ENCODE peak calls at places on chromosomes 3 and 15, in four cellular contexts. One of them, this sample, is unnamed. For H3K4me1, the result is how much of the 10 kb centered on the place peaks cover.

GRCh38 chr15:50249704-50250103 is 15.8 kb downstream of the HDC start:
- DNase-seq in lower lobe of right lung: no peak
- DNase-seq in uterus: no peak
- DNase-seq in effector memory CD4-positive, alpha-beta T cell: no peak
- DNase-seq in this sample: no peak

GRCh38 chr3:82088749-82089148 is 327.3 kb upstream of the GBE1 start:
- DNase-seq in effector memory CD4-positive, alpha-beta T cell: no peak
- DNase-seq in lower lobe of right lung: no peak
- DNase-seq in uterus: no peak
- DNase-seq in this sample: no peak

GRCh38 chr3:107938128-107938527 is 152.7 kb downstream of the CD47 start:
- DNase-seq in effector memory CD4-positive, alpha-beta T cell: no peak
- DNase-seq in lower lobe of right lung: no peak
- DNase-seq in uterus: no peak
- DNase-seq in this sample: peak

GRCh38 chr15:65981837-65982696 is 112.8 kb downstream of the RAB11A start:
- DNase-seq in lower lobe of right lung: peak
- DNase-seq in effector memory CD4-positive, alpha-beta T cell: peak
- DNase-seq in uterus: no peak
- DNase-seq in this sample: no peak

GRCh38 chr3:177196473-177197040 is 725 bp downstream of the TBL1XR1 start:
- DNase-seq in lower lobe of right lung: no peak
- DNase-seq in uterus: peak
- DNase-seq in effector memory CD4-positive, alpha-beta T cell: peak
- DNase-seq in this sample: peak

GRCh38 chr3:63576826-63577225 is 75.6 kb upstream of the SNTN start:
- DNase-seq in uterus: no peak
- DNase-seq in lower lobe of right lung: no peak
- DNase-seq in effector memory CD4-positive, alpha-beta T cell: no peak
- DNase-seq in this sample: no peak

GRCh38 chr15:60572462-60573214 is 93.7 kb upstream of the ICE2 start:
- DNase-seq in effector memory CD4-positive, alpha-beta T cell: no peak
- DNase-seq in uterus: no peak
- DNase-seq in lower lobe of right lung: no peak
- DNase-seq in this sample: no peak

GRCh38 chr3:42518800-42519567 is 16.5 kb downstream of the VIPR1 start:
- DNase-seq in lower lobe of right lung: no peak
- DNase-seq in effector memory CD4-positive, alpha-beta T cell: peak
- DNase-seq in uterus: no peak
- DNase-seq in this sample: no peak

GRCh38 chr15:52208306-52208946 is 17.2 kb upstream of the GNB5 start:
- DNase-seq in effector memory CD4-positive, alpha-beta T cell: peak
- DNase-seq in lower lobe of right lung: peak
- DNase-seq in uterus: peak
- DNase-seq in this sample: peak

GRCh38 chr3:43879166-43879565 is 188.4 kb downstream of the ABHD5 start:
- DNase-seq in lower lobe of right lung: no peak
- DNase-seq in uterus: no peak
- DNase-seq in effector memory CD4-positive, alpha-beta T cell: no peak
- DNase-seq in this sample: no peak

GRCh38 chr3:185824467-185825378 is at the start of gene IGF2BP2:
- DNase-seq in lower lobe of right lung: peak
- DNase-seq in effector memory CD4-positive, alpha-beta T cell: no peak
- DNase-seq in uterus: peak
- DNase-seq in this sample: peak

GRCh38 chr15:49225572-49226281 is 55.7 kb downstream of the GALK2 start:
- DNase-seq in lower lobe of right lung: no peak
- DNase-seq in uterus: no peak
- DNase-seq in effector memory CD4-positive, alpha-beta T cell: no peak
- DNase-seq in this sample: no peak

GRCh38 chr3:149705416-149705815 is 46.9 kb downstream of the COMMD2 start:
- DNase-seq in lower lobe of right lung: no peak
- DNase-seq in effector memory CD4-positive, alpha-beta T cell: no peak
- DNase-seq in uterus: no peak
- DNase-seq in this sample: no peak

GRCh38 chr3:47380601-47381316 is at the start of gene PTPN23:
- DNase-seq in uterus: peak
- DNase-seq in lower lobe of right lung: peak
- DNase-seq in effector memory CD4-positive, alpha-beta T cell: peak
- DNase-seq in this sample: peak

GRCh38 chr3:71425491-71426071 is 157.9 kb downstream of the FOXP1 start:
- DNase-seq in uterus: no peak
- DNase-seq in lower lobe of right lung: no peak
- DNase-seq in effector memory CD4-positive, alpha-beta T cell: no peak
- DNase-seq in this sample: no peak

GRCh38 chr3:95172144-95172543 is 1109.3 kb downstream of the NSUN3 start:
- DNase-seq in lower lobe of right lung: no peak
- DNase-seq in uterus: no peak
- DNase-seq in effector memory CD4-positive, alpha-beta T cell: no peak
- DNase-seq in this sample: no peak

GRCh38 chr15:91953432-91953831 is 99.9 kb downstream of the SLCO3A1 start:
- DNase-seq in effector memory CD4-positive, alpha-beta T cell: no peak
- DNase-seq in uterus: no peak
- DNase-seq in lower lobe of right lung: no peak
- DNase-seq in this sample: no peak

GRCh38 chr3:151345854-151346253 is 16.5 kb upstream of the P2RY13 start:
- DNase-seq in effector memory CD4-positive, alpha-beta T cell: no peak
- DNase-seq in uterus: peak
- DNase-seq in lower lobe of right lung: no peak
- DNase-seq in this sample: peak

GRCh38 chr3:46478341-46478740 is 13.6 kb upstream of the LTF start:
- DNase-seq in uterus: no peak
- DNase-seq in effector memory CD4-positive, alpha-beta T cell: no peak
- DNase-seq in lower lobe of right lung: no peak
- DNase-seq in this sample: no peak

GRCh38 chr3:130839815-130840214 is 54.1 kb upstream of the ATP2C1 start:
- DNase-seq in uterus: no peak
- DNase-seq in effector memory CD4-positive, alpha-beta T cell: no peak
- DNase-seq in lower lobe of right lung: no peak
- DNase-seq in this sample: no peak

GRCh38 chr15:48358229-48358641 is 27.0 kb downstream of the DUT start:
- DNase-seq in lower lobe of right lung: no peak
- DNase-seq in uterus: no peak
- DNase-seq in effector memory CD4-positive, alpha-beta T cell: no peak
- DNase-seq in this sample: no peak

GRCh38 chr15:99683000-99683670 is 50.1 kb downstream of the LYSMD4 start:
- DNase-seq in effector memory CD4-positive, alpha-beta T cell: no peak
- DNase-seq in uterus: no peak
- DNase-seq in lower lobe of right lung: no peak
- DNase-seq in this sample: no peak

GRCh38 chr3:4994144-4994730 is 15.0 kb downstream of the BHLHE40 start:
- DNase-seq in uterus: no peak
- DNase-seq in lower lobe of right lung: no peak
- DNase-seq in effector memory CD4-positive, alpha-beta T cell: no peak
- DNase-seq in this sample: peak

GRCh38 chr15:56719774-56720555 is 13.3 kb downstream of the ZNF280D start:
- DNase-seq in lower lobe of right lung: no peak
- DNase-seq in uterus: no peak
- DNase-seq in effector memory CD4-positive, alpha-beta T cell: no peak
- DNase-seq in this sample: no peak

GRCh38 chr3:142124243-142124642 is 25.1 kb downstream of the TFDP2 start:
- DNase-seq in effector memory CD4-positive, alpha-beta T cell: no peak
- DNase-seq in uterus: no peak
- DNase-seq in lower lobe of right lung: no peak
- DNase-seq in this sample: no peak

GRCh38 chr3:187746479-187747335 is 1.4 kb upstream of the BCL6 start:
- DNase-seq in effector memory CD4-positive, alpha-beta T cell: no peak
- DNase-seq in uterus: peak
- DNase-seq in lower lobe of right lung: no peak
- DNase-seq in this sample: peak

GRCh38 chr15:67300266-67300914 is 45.8 kb downstream of the IQCH start:
- DNase-seq in lower lobe of right lung: no peak
- DNase-seq in uterus: no peak
- DNase-seq in effector memory CD4-positive, alpha-beta T cell: no peak
- DNase-seq in this sample: no peak

GRCh38 chr3:141308588-141309218 is 59.6 kb upstream of the ZBTB38 start:
- DNase-seq in uterus: peak
- DNase-seq in effector memory CD4-positive, alpha-beta T cell: no peak
- DNase-seq in lower lobe of right lung: peak
- DNase-seq in this sample: peak

GRCh38 chr15:35624881-35625280 is 78.9 kb upstream of the DPH6 start:
- DNase-seq in effector memory CD4-positive, alpha-beta T cell: no peak
- DNase-seq in lower lobe of right lung: peak
- DNase-seq in uterus: peak
- DNase-seq in this sample: peak

GRCh38 chr3:20128378-20128777 is 57.6 kb downstream of the SGO1 start:
- DNase-seq in effector memory CD4-positive, alpha-beta T cell: no peak
- DNase-seq in lower lobe of right lung: no peak
- DNase-seq in uterus: no peak
- DNase-seq in this sample: no peak

GRCh38 chr3:152043620-152044019 is 170.2 kb downstream of the SUCNR1 start:
- DNase-seq in effector memory CD4-positive, alpha-beta T cell: no peak
- DNase-seq in lower lobe of right lung: no peak
- DNase-seq in uterus: no peak
- DNase-seq in this sample: no peak

GRCh38 chr3:196284396-196284795 is 3.1 kb downstream of the PCYT1A start:
- DNase-seq in uterus: no peak
- DNase-seq in effector memory CD4-positive, alpha-beta T cell: no peak
- DNase-seq in lower lobe of right lung: no peak
- DNase-seq in this sample: no peak
- H3K4me3 ChIP-seq in uterus: no peak
- H3K4me3 ChIP-seq in effector memory CD4-positive, alpha-beta T cell: no peak
- H3K4me3 ChIP-seq in lower lobe of right lung: no peak
- H3K4me3 ChIP-seq in this sample: no peak

DNA sequence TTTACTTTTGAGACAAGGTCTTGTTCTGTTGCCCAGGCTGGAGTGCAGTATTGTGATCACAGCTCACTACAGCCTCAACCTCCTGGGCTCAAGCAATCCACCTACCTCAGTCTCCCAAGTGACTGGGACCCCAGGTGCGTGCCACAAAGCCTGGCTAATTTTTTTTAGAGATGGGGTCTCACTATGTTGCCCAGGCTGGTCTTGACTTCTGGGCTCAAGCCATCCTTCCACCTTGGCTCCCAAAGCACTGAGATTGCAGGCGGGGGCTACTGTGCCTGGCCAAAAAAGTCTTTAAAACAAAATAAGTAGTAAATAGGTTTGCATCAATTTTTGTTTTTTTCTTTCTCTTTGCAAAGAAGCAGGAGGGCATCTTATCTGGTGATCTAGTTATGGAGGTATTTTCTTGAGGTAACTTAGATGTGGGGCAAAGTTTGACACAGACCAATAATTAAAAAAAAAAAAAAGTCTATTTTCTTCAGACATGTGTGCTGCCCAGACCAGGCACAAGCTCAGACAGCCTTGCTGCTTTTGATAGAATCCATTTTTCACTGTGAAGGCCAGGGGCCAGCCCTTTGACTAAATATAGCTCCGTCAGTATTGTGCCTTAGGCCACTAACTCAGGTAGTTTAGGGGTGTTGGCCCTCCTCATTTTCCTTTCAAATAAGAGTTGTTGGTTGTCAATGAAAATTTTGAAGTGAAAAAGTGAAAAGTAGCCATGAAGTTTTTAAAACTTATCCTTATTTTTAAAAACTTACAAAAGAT is 2.5 kb downstream of the ARL6IP5 start:
- DNase-seq in effector memory CD4-positive, alpha-beta T cell: no peak
- DNase-seq in lower lobe of right lung: no peak
- DNase-seq in uterus: no peak
- DNase-seq in this sample: no peak
- H3K4me1 ChIP-seq in effector memory CD4-positive, alpha-beta T cell: half or more
- H3K4me1 ChIP-seq in lower lobe of right lung: half or more
- H3K4me1 ChIP-seq in uterus: under half
- H3K4me1 ChIP-seq in this sample: half or more

DNA sequence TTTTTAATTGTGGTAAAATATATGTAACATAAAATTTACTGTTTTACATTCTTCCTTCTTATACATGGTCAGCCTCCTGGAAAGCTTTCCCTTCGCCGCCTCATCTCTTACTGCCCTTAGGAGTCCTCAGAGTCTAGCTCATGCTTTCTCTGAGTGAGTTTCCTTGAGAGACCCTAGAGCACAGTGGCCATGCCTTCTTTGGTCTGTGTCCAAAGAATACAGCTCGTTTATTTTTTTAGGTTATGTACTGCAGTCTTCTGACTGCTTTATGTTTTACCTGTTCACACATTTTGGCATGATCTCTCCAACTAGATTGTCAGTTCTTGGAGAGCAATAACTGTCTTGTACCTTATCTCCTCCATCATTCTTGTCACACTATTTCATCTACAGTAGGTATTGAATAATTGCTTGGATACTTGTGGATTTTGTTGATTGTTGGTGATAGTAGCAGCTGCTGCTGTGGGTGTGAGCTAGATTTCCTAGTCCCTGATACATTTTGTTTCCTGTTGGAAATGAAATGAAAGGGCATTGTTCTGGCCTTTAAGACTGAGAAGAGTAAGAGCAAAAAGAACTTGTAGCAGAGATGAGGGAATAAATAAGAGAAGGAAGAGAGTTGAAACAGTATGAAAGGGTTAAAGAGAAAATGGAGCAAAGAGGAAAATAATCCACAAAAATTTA is 10.9 kb downstream of the ARIH2 start:
- DNase-seq in uterus: no peak
- DNase-seq in lower lobe of right lung: no peak
- DNase-seq in effector memory CD4-positive, alpha-beta T cell: no peak
- DNase-seq in this sample: no peak
- H3K4me3 ChIP-seq in uterus: no peak
- H3K4me3 ChIP-seq in lower lobe of right lung: no peak
- H3K4me3 ChIP-seq in effector memory CD4-positive, alpha-beta T cell: no peak
- H3K4me3 ChIP-seq in this sample: no peak

DNA sequence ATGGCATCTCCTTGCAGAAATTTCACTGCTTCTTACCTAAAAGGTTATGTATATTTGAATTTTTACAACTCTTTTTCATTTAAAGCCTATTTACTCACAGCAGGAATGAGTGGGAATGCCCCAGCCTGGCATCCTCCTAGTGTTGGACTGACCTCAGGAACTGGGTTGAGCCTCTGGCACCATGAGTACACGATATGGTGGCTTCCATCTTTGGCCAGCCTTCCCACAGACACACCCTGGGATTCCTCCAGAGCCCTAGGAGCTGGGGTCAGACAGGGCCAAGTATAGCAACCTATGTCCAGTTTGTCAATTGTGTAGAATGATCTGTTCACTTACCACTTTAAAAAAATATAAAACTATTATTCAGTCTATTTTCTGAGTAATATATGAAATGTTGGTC is 57.2 kb upstream of the HEG1 start:
- DNase-seq in effector memory CD4-positive, alpha-beta T cell: no peak
- DNase-seq in uterus: no peak
- DNase-seq in lower lobe of right lung: no peak
- DNase-seq in this sample: no peak
- H3K4me1 ChIP-seq in effector memory CD4-positive, alpha-beta T cell: under half
- H3K4me1 ChIP-seq in uterus: under half
- H3K4me1 ChIP-seq in lower lobe of right lung: under half
- H3K4me1 ChIP-seq in this sample: under half

GRCh38 chr3:59817511-59817910 is 767.7 kb upstream of the CFAP20DC start:
- DNase-seq in lower lobe of right lung: no peak
- DNase-seq in uterus: no peak
- DNase-seq in effector memory CD4-positive, alpha-beta T cell: no peak
- DNase-seq in this sample: no peak
- H3K4me3 ChIP-seq in lower lobe of right lung: no peak
- H3K4me3 ChIP-seq in uterus: no peak
- H3K4me3 ChIP-seq in effector memory CD4-positive, alpha-beta T cell: no peak
- H3K4me3 ChIP-seq in this sample: no peak

GRCh38 chr3:172051310-172051956 is 12.1 kb downstream of the FNDC3B start:
- DNase-seq in lower lobe of right lung: no peak
- DNase-seq in uterus: no peak
- DNase-seq in effector memory CD4-positive, alpha-beta T cell: no peak
- DNase-seq in this sample: no peak
- H3K4me1 ChIP-seq in lower lobe of right lung: under half
- H3K4me1 ChIP-seq in uterus: under half
- H3K4me1 ChIP-seq in effector memory CD4-positive, alpha-beta T cell: under half
- H3K4me1 ChIP-seq in this sample: under half

GRCh38 chr15:75143738-75144334 is 57.8 kb upstream of the C15orf39 start:
- DNase-seq in lower lobe of right lung: no peak
- DNase-seq in effector memory CD4-positive, alpha-beta T cell: no peak
- DNase-seq in uterus: no peak
- DNase-seq in this sample: no peak
- H3K4me3 ChIP-seq in lower lobe of right lung: no peak
- H3K4me3 ChIP-seq in effector memory CD4-positive, alpha-beta T cell: no peak
- H3K4me3 ChIP-seq in uterus: no peak
- H3K4me3 ChIP-seq in this sample: no peak